ENCODE peak calls at places on chromosomes 16 and 17, in ten cellular contexts. G is Peyer's patch, D is endothelial cell of umbilical vein, K is body of pancreas, V is adrenal gland, J is esophagus squamous epithelium, Y is tibial nerve, Q is spleen, S is stomach, R is IMR-90. Z is an unnamed sample. For H3K4me1, the result is how much of the 10 kb centered on the place peaks cover.

GRCh38 chr16:69938981-69939820 is 11.9 kb upstream of the CLEC18A start:
- DNase-seq in G (no peak), D (no peak), K (no peak), V (no peak), J (no peak), Y (no peak), Q (no peak), S (no peak), R (no peak), Z (no peak)

GRCh38 chr17:9020096-9020823 is 1.1 kb upstream of the NTN1 start:
- DNase-seq in G (no peak), D (no peak), K (no peak), V (no peak), J (no peak), Y (no peak), Q (no peak), S (no peak), R (no peak), Z (no peak)

GRCh38 chr17:17416400-17417360 is 60.1 kb upstream of the MED9 start:
- DNase-seq in G (no peak), D (peak), K (no peak), V (peak), J (no peak), Y (no peak), Q (no peak), S (peak), R (peak), Z (no peak)

GRCh38 chr16:1090620-1091587 is 5.1 kb downstream of the C1QTNF8 start:
- DNase-seq in G (no peak), D (no peak), K (no peak), V (peak), J (no peak), Y (no peak), Q (no peak), S (no peak), R (no peak), Z (no peak)

GRCh38 chr17:40190197-40191021 is 13.1 kb downstream of the RAPGEFL1 start:
- DNase-seq in G (no peak), D (peak), K (no peak), V (no peak), J (no peak), Y (no peak), Q (no peak), S (no peak), R (no peak), Z (no peak)

GRCh38 chr17:14373587-14374259 is 72.8 kb downstream of the HS3ST3B1 start:
- DNase-seq in G (no peak), D (no peak), K (no peak), V (no peak), J (no peak), Y (no peak), Q (no peak), S (no peak), R (peak), Z (no peak)

GRCh38 chr16:68377667-68378420 is 67.0 kb downstream of the PRMT7 start:
- DNase-seq in G (no peak), D (peak), K (no peak), V (peak), J (no peak), Y (no peak), Q (no peak), S (peak), R (no peak), Z (no peak)

GRCh38 chr16:2584742-2585650 is 47.2 kb downstream of the PDPK1 start:
- DNase-seq in G (no peak), D (no peak), K (no peak), V (peak), J (no peak), Y (peak), Q (peak), S (no peak), R (peak), Z (peak)

GRCh38 chr17:4175921-4176802 is 33.2 kb downstream of the CYB5D2 start:
- DNase-seq in G (no peak), D (no peak), K (no peak), V (no peak), J (no peak), Y (no peak), Q (peak), S (no peak), R (peak), Z (no peak)

GRCh38 chr16:31455601-31456314 is 3.5 kb upstream of the ARMC5 start:
- DNase-seq in G (peak), D (peak), K (no peak), V (peak), J (no peak), Y (no peak), Q (no peak), S (no peak), R (no peak), Z (no peak)
- TF ChIP-seq POLR2A in G (no peak), D (no peak), K (no peak), V (no peak), J (no peak), Y (no peak), Q (no peak), S (no peak), R (no peak), Z (no peak)

DNA sequence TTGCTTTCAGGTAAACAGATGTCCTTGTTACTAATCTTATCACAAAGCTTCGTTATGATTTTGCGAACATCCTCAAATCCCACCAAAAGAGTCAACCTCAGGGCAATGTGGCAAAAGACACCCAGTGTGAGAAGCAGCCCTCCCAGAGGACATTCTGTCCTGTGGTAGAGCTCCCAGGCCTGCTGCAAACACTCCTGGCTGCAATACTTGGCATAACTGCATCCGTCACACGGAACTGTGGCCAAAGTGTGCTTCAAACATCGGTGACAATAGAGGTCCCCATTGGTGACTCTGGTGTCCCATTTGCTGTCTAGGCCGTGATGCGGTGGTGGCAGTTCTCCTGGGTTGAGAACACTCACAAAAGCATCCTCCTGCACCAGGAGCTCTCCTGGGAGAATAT is 29.5 kb downstream of the SMYD4 start:
- DNase-seq in G (peak), D (no peak), K (no peak), V (no peak), J (no peak), Y (no peak), Q (peak), S (no peak), R (no peak), Z (peak)
- H3K27ac ChIP-seq in G (no peak), D (no peak), K (no peak), V (no peak), J (no peak), Y (no peak), Q (no peak), S (no peak), R (no peak), Z (no peak)

DNA sequence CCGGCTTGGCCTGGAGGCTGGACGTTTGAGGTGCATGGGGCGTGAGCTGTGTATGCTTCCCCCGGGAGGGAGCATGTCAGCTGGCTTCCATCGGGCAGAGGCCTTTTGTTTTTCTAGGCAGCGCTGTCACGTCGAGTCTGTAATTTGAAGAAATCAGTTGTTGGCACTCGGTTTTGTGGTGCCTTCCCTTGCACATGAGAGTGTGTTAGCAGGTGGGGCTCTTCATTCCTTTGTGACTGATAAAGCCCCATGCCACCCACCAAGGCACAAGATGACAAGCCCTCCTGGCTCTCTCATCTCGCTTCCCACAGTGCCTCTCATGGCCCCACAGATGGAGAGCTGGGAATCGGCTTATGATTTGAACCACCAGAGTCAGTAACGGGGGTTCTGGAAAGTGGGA is 72.1 kb downstream of the BANP start:
- DNase-seq in G (peak), D (no peak), K (no peak), V (no peak), J (no peak), Y (no peak), Q (no peak), S (no peak), R (no peak), Z (no peak)
- H3K4me1 ChIP-seq in G (under half), D (under half), K (under half), V (under half), J (under half), Y (under half), Q (under half), S (under half), R (under half), Z (under half)

DNA sequence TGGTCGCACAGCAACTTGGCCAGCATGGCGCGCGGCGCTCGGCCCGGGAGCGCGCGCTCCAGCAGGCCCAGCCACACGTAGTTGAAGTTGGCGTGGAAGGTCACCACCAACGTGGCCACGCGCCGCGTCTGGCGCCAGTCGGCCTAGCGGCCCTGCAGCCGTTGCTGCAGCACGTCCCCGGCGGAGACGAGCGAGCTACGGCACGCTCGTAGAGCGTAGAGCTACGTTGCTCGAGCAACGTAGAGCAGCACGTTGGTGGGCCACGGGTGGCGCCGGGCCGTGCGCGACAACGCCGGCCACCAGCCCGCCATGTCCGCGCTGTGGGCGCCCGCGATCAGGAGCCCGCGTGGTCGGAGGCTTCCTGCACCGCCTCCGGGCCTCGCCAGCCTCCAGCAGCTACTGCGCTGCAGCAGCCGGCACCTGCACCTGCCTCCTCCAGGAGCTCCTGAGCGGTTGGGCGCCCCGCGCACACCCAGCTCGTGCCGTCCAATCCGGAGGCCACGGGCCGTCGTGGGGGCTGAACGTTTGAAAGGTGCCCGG is 13.4 kb upstream of the SULT1A1 start:
- DNase-seq in G (peak), D (peak), K (peak), V (peak), J (no peak), Y (no peak), Q (peak), S (peak), R (no peak), Z (peak)
- TF ChIP-seq POLR2A in G (peak), D (no peak), K (peak), V (peak), J (peak), Y (no peak), Q (no peak), S (no peak), R (no peak), Z (no peak)